ENCODE peak calls at places on chromosomes 5 and 9, in seven cellular contexts. L is fibroblast of the aortic adventitia; S is germinal center; A is mucosa of descending colon; O is CD8-positive, alpha-beta T cell; T is activated naive CD4-positive, alpha-beta T cell treated with anti-CD3 and anti-CD28 coated beads, Interleukin-2, amount 10 ng/mL, durations not matched to agents 7 days and 5 days; M is brain pericyte. K is an unnamed sample.

GRCh38 chr9:121345070-121345469 is 25.0 kb downstream of the STOM start:
- DNase-seq in A (no peak), T (no peak), M (no peak), S (no peak), L (no peak), O (no peak), K (no peak)

GRCh38 chr5:1542011-1542410 is 18.3 kb upstream of the LPCAT1 start:
- DNase-seq in T (no peak), L (peak), S (no peak), O (no peak), M (no peak), A (no peak), K (no peak)

GRCh38 chr5:72584466-72584865 is 77.3 kb upstream of the ZNF366 start:
- DNase-seq in A (no peak), L (peak), T (no peak), O (no peak), M (no peak), S (no peak), K (no peak)

GRCh38 chr9:4591123-4591500 is 71.0 kb upstream of the PLPP6 start:
- DNase-seq in T (no peak), M (no peak), O (no peak), S (no peak), A (no peak), L (peak), K (no peak)

GRCh38 chr5:176846335-176847140 is 36.2 kb downstream of the UNC5A start:
- DNase-seq in A (no peak), S (no peak), T (no peak), L (no peak), O (no peak), M (no peak), K (peak)

GRCh38 chr5:62259699-62260220 is 46.2 kb upstream of the KIF2A start:
- DNase-seq in L (no peak), S (no peak), M (no peak), O (no peak), T (no peak), A (no peak), K (no peak)

GRCh38 chr9:79976501-79977444 is 405.0 kb downstream of the TLE4 start:
- DNase-seq in S (no peak), T (no peak), L (no peak), M (no peak), A (no peak), O (no peak), K (no peak)

GRCh38 chr5:17135050-17135449 is 82.4 kb upstream of the BASP1 start:
- DNase-seq in A (no peak), O (no peak), T (no peak), S (no peak), M (no peak), L (no peak), K (no peak)

GRCh38 chr9:121720311-121720991 is 69.0 kb downstream of the DAB2IP start:
- DNase-seq in M (no peak), T (no peak), A (peak), S (no peak), L (no peak), O (no peak), K (no peak)

GRCh38 chr9:109411818-109412352 is 86.2 kb downstream of the PTPN3 start:
- DNase-seq in S (peak), T (peak), L (peak), M (no peak), O (no peak), A (no peak), K (no peak)

GRCh38 chr5:168851902-168852321 is 272.7 kb upstream of the PANK3 start:
- DNase-seq in T (peak), S (no peak), A (peak), L (peak), M (no peak), O (no peak), K (no peak)

GRCh38 chr5:176534640-176535039 is 2.6 kb downstream of the RNF44 start:
- DNase-seq in M (no peak), O (no peak), A (peak), L (no peak), T (no peak), S (no peak), K (peak)

GRCh38 chr9:88319936-88320747 is 68.1 kb upstream of the SPIN1 start:
- DNase-seq in L (no peak), T (no peak), O (no peak), M (no peak), A (no peak), S (no peak), K (no peak)

GRCh38 chr5:10145922-10146321 is 103.8 kb downstream of the ATPSCKMT start:
- DNase-seq in S (no peak), O (no peak), L (peak), T (no peak), A (no peak), M (no peak), K (no peak)

GRCh38 chr5:68467791-68468190 is 252.2 kb downstream of the PIK3R1 start:
- DNase-seq in S (no peak), L (no peak), M (no peak), T (no peak), A (peak), O (no peak), K (no peak)

GRCh38 chr5:2738156-2738699 is 13.2 kb downstream of the IRX2 start:
- DNase-seq in A (no peak), L (no peak), T (no peak), S (no peak), O (no peak), M (no peak), K (no peak)

GRCh38 chr5:133032852-133033742 is 6.7 kb upstream of the ZCCHC10 start:
- DNase-seq in S (peak), A (peak), T (no peak), L (no peak), M (no peak), O (no peak), K (no peak)

GRCh38 chr9:81666123-81666522 is 23.2 kb downstream of the TLE1 start:
- DNase-seq in T (no peak), M (no peak), L (no peak), O (no peak), A (no peak), S (no peak), K (no peak)

GRCh38 chr5:122053181-122054109 is 24.6 kb downstream of the LOX start:
- DNase-seq in M (no peak), S (no peak), O (no peak), A (no peak), T (no peak), L (peak), K (peak)

GRCh38 chr9:136311433-136312375 is 7.8 kb upstream of the CCDC187 start:
- DNase-seq in O (no peak), S (no peak), T (peak), A (peak), L (no peak), M (no peak), K (peak)

GRCh38 chr9:1726993-1727759 is 288.0 kb upstream of the SMARCA2 start:
- DNase-seq in L (no peak), O (no peak), S (no peak), A (no peak), M (no peak), T (no peak), K (no peak)

GRCh38 chr5:33275921-33276705 is 164.7 kb upstream of the TARS1 start:
- DNase-seq in T (no peak), L (peak), O (no peak), S (no peak), M (no peak), A (no peak), K (no peak)

GRCh38 chr9:68577778-68578591 is 37.3 kb upstream of the TMEM252 start:
- DNase-seq in M (no peak), O (no peak), A (no peak), S (peak), T (no peak), L (no peak), K (no peak)